ENCODE peak calls at places on chromosomes 2 and 18, in six cellular contexts. B is mesothelial cell of epicardium, N is IMR-90, E is GM20000, V is PC-9, Q is LNCaP clone FGC. S is an unnamed sample.

GRCh38 chr2:86274265-86274917 is 63.0 kb downstream of the REEP1 start:
- DNase-seq in B (no peak), N (peak; percentile 84), E (peak; percentile 57), V (peak; percentile 44), Q (no peak), S (no peak)

GRCh38 chr2:216716109-216716508 is 20.8 kb upstream of the IGFBP5 start:
- DNase-seq in B (no peak), N (no peak), E (no peak), V (no peak), Q (no peak), S (no peak)

GRCh38 chr2:149087751-149088150 is 49.3 kb downstream of the LYPD6B start:
- DNase-seq in B (no peak), N (no peak), E (peak; percentile 8), V (no peak), Q (no peak), S (no peak)

GRCh38 chr18:22601481-22601880 is 183.8 kb upstream of the CTAGE1 start:
- DNase-seq in B (no peak), N (no peak), E (no peak), V (no peak), Q (no peak), S (no peak)

GRCh38 chr18:45522371-45522770 is 92.9 kb upstream of the SLC14A2 start:
- DNase-seq in B (no peak), N (peak; percentile 2), E (no peak), V (no peak), Q (no peak), S (no peak)

GRCh38 chr2:228023619-228024018 is 152.2 kb downstream of the DAW1 start:
- DNase-seq in B (no peak), N (no peak), E (no peak), V (no peak), Q (no peak), S (no peak)

GRCh38 chr2:37619957-37620295 is 51.5 kb downstream of the CDC42EP3 start:
- DNase-seq in B (no peak), N (no peak), E (no peak), V (no peak), Q (no peak), S (no peak)

GRCh38 chr18:9184998-9185613 is 48.5 kb downstream of the ANKRD12 start:
- DNase-seq in B (no peak), N (no peak), E (no peak), V (no peak), Q (no peak), S (no peak)

GRCh38 chr2:222609391-222609790 is 46.5 kb downstream of the FARSB start:
- DNase-seq in B (no peak), N (peak; percentile 3), E (no peak), V (no peak), Q (no peak), S (no peak)

GRCh38 chr2:74052732-74053712 is 68.3 kb downstream of the TET3 start:
- DNase-seq in B (no peak), N (no peak), E (peak; percentile 46), V (no peak), Q (no peak), S (no peak)

GRCh38 chr2:47295133-47295980 is 107.6 kb upstream of the MSH2 start:
- DNase-seq in B (no peak), N (no peak), E (no peak), V (peak; percentile 17), Q (no peak), S (no peak)

GRCh38 chr18:5469340-5469739 is 74.5 kb downstream of the EPB41L3 start:
- DNase-seq in B (no peak), N (no peak), E (no peak), V (no peak), Q (no peak), S (no peak)

GRCh38 chr2:97660044-97660774 is 3.6 kb downstream of the ACTR1B start:
- DNase-seq in B (no peak), N (no peak), E (no peak), V (peak; percentile 33), Q (no peak), S (no peak)

GRCh38 chr18:46574740-46575108 is 82.3 kb downstream of the LOXHD1 start:
- DNase-seq in B (no peak), N (no peak), E (no peak), V (no peak), Q (no peak), S (no peak)

GRCh38 chr2:147490612-147491261 is 354.1 kb upstream of the ACVR2A start:
- DNase-seq in B (no peak), N (no peak), E (no peak), V (no peak), Q (no peak), S (no peak)

GRCh38 chr2:29802976-29803375 is 118.4 kb downstream of the ALK start:
- DNase-seq in B (no peak), N (no peak), E (no peak), V (no peak), Q (no peak), S (no peak)

GRCh38 chr2:47269316-47270232 is 114.5 kb upstream of the STPG4 start:
- DNase-seq in B (no peak), N (peak; percentile 99), E (no peak), V (peak; percentile 100), Q (no peak), S (no peak)

GRCh38 chr2:150490466-150490865 is 3.0 kb upstream of the RND3 start:
- DNase-seq in B (no peak), N (no peak), E (no peak), V (no peak), Q (no peak), S (no peak)

GRCh38 chr2:118814368-118814767 is 33.1 kb downstream of the EN1 start:
- DNase-seq in B (no peak), N (no peak), E (no peak), V (no peak), Q (no peak), S (no peak)

GRCh38 chr18:58114766-58115165 is 70.7 kb downstream of the NEDD4L start:
- DNase-seq in B (no peak), N (no peak), E (no peak), V (no peak), Q (no peak), S (no peak)

GRCh38 chr18:10194592-10194991 is 259.8 kb upstream of the APCDD1 start:
- DNase-seq in B (no peak), N (no peak), E (no peak), V (no peak), Q (no peak), S (no peak)
- TF ChIP-seq CTCF in B (no peak), N (no peak), E (no peak), V (no peak), Q (no peak), S (no peak)

DNA sequence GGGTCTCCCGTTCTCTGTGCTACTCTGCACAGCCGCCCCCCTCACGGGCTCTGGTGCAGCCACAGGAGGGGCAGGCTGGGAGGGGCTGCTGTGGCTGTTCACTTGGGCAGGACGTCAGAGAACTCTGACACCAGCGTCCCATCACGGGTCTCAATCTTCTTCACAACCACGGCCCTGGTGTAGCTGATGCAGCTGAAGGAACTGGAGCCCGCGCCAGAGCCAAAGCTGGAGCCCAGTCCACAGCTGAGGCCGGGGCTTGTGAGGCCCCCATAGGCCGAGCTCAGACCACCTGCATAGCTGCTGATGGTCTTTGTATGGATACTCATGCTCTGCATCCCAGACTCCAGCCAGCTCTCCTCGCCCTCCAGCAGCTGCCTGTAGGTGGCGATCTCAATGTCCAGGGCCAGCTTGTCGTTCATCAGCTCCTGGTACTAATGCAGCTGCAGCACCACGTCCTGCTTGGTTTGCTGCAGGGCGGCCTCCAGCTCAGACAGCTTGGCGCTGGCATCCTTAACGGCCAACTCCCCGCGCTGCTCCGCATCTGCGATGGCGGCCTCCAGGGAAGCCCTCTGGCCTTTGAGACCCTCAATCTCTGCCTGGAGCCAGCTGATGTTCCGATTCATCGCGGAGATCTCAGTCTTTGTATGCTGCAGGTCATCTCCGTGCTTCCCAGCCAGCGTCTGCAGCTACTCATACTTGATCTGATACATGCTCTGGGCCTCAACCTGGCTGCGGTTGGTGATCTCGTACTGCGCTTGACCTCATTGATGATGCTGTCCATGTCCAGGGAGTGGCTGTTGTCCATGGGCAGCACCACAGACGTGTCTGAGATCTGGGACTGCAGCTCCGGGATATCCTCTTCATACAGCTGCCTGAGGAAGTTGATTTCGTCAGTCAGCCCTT is 7.4 kb upstream of the DUSP19 start:
- DNase-seq in B (no peak), N (peak; percentile 43), E (no peak), V (no peak), Q (no peak), S (peak; percentile 44)
- TF ChIP-seq CTCF in B (no peak), N (peak; percentile 50), E (peak; percentile 46), V (peak; percentile 64), Q (peak; percentile 30), S (peak; percentile 61)

GRCh38 chr2:117536139-117536538 is 278.4 kb upstream of the DDX18 start:
- DNase-seq in B (no peak), N (no peak), E (peak; percentile 8), V (no peak), Q (no peak), S (no peak)
- TF ChIP-seq CTCF in B (peak; percentile 52), N (no peak), E (peak; percentile 22), V (peak; percentile 56), Q (peak; percentile 74), S (peak; percentile 62)

DNA sequence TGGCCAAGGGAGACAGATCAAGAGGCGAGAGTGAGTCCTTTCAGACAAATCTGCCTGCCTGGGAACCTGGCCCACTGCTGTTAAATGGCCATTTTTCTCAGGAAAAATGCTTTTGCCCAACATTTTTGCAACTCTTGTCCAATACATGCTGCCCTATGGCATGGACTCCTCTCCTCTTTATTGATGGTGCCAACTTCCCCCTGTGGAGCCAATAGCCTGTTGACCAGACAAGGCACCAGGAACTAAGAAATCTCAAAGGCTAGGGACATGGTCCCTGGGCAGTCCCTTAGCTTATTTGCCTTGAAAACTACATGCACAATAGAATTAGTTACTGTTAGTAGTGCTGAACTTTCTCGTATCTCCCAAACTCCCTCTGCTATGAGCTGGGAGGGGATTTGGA is 91.8 kb upstream of the ACVR1C start:
- DNase-seq in B (no peak), N (no peak), E (no peak), V (no peak), Q (no peak), S (no peak)
- TF ChIP-seq CTCF in B (no peak), N (no peak), E (no peak), V (no peak), Q (no peak), S (no peak)

DNA sequence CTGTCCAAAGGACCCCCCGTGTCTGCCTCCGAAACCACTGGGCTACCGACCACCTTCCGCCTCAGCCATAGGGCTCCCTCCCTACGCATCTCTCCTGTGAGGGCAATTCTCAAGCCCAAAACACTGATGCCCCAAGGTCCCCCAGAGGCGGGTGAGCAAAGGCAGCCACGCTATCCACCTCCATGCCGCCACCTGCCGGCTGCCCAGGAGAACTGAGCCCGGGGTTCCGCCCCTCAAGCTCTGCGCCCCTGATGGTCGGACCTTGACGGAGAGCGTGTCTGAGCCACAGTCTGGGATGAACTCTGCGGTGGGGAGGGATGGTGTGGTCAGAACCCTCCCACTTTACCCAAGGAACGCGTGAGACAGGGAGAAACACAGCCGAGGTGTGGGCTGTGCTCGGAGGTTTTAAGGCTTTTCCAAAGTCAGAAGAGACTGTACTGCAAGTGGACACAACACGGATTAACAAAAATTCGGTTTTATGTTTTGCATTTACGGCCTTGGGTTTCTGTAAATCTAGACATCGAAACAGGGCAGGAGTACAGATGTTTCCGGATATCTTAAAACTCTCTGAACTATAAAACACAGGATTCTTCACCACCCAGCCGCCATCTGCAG is 114.1 kb downstream of the ZNF516 start:
- DNase-seq in B (no peak), N (no peak), E (no peak), V (no peak), Q (no peak), S (peak; percentile 27)
- TF ChIP-seq CTCF in B (peak; percentile 68), N (peak; percentile 37), E (no peak), V (peak; percentile 32), Q (peak; percentile 88), S (peak; percentile 61)